ENCODE peak calls at places on chromosomes 16 and 17, in ten cellular contexts. M is A549, O is adrenal gland, Q is heart right ventricle, H is mammary epithelial cell, Z is tibial nerve, V is SK-N-SH, E is trophoblast cell, B is left ventricle myocardium inferior, X is PC-9. D is an unnamed sample.

GRCh38 chr16:30096862-30097563 is 1.0 kb upstream of the YPEL3 start:
- DNase-seq in O (no peak), B (no peak), V (no peak), M (no peak), Q (no peak), H (peak; percentile 15), E (no peak), Z (no peak), X (no peak), D (no peak)

GRCh38 chr17:17205368-17206148 is 575 bp downstream of the PLD6 start:
- DNase-seq in E (peak; percentile 90), Q (peak; percentile 51), O (peak; percentile 56), V (peak; percentile 80), B (peak; percentile 55), X (peak; percentile 68), Z (peak; percentile 36), M (peak; percentile 76), H (peak; percentile 38), D (peak; percentile 87)

GRCh38 chr17:42130310-42130936 is 7.8 kb downstream of the HSPB9 start:
- DNase-seq in H (no peak), Z (no peak), X (no peak), E (no peak), Q (no peak), M (no peak), B (no peak), O (no peak), V (no peak), D (no peak)

GRCh38 chr16:86050591-86051375 is 151.8 kb downstream of the IRF8 start:
- DNase-seq in M (no peak), H (no peak), X (no peak), O (no peak), Q (no peak), E (no peak), B (no peak), V (no peak), Z (no peak), D (no peak)

GRCh38 chr16:84044108-84044488 is 1.5 kb upstream of the SLC38A8 start:
- DNase-seq in H (no peak), O (no peak), V (peak; percentile 68), B (no peak), Q (no peak), M (peak; percentile 42), Z (no peak), E (no peak), X (no peak), D (peak; percentile 5)

GRCh38 chr17:51992864-51993413 is 165.6 kb downstream of the CA10 start:
- DNase-seq in V (peak; percentile 5), X (no peak), M (no peak), Z (no peak), H (no peak), B (no peak), Q (no peak), E (no peak), O (no peak), D (no peak)

GRCh38 chr17:19305761-19306159 is 56.8 kb downstream of the B9D1 start:
- DNase-seq in O (no peak), E (no peak), X (no peak), H (no peak), Q (no peak), Z (no peak), B (no peak), V (no peak), M (no peak), D (no peak)

GRCh38 chr16:5966004-5966403 is 868.4 kb upstream of the EEF2KMT start:
- DNase-seq in X (no peak), M (no peak), E (no peak), V (no peak), H (no peak), B (no peak), Z (no peak), Q (no peak), O (no peak), D (no peak)

GRCh38 chr17:83053779-83054451 is 25.5 kb upstream of the METRNL start:
- DNase-seq in O (no peak), Z (peak; percentile 25), B (peak; percentile 35), E (no peak), H (no peak), Q (no peak), M (no peak), V (no peak), X (no peak), D (peak; percentile 84)

GRCh38 chr17:83050651-83051422 is 28.6 kb upstream of the METRNL start:
- DNase-seq in Q (no peak), M (no peak), B (no peak), E (no peak), O (no peak), V (peak; percentile 27), X (no peak), Z (no peak), H (no peak), D (no peak)

GRCh38 chr17:83053021-83053778 is 26.2 kb upstream of the METRNL start:
- DNase-seq in Z (peak; percentile 12), O (no peak), V (no peak), E (no peak), H (no peak), B (peak; percentile 15), M (no peak), X (no peak), Q (no peak), D (peak; percentile 54)

GRCh38 chr17:83051423-83052240 is 27.8 kb upstream of the METRNL start:
- DNase-seq in V (peak; percentile 100), O (peak; percentile 97), Z (peak; percentile 95), H (peak; percentile 95), E (peak; percentile 98), X (peak; percentile 99), B (peak; percentile 97), M (peak; percentile 96), Q (peak; percentile 96), D (peak; percentile 98)

DNA sequence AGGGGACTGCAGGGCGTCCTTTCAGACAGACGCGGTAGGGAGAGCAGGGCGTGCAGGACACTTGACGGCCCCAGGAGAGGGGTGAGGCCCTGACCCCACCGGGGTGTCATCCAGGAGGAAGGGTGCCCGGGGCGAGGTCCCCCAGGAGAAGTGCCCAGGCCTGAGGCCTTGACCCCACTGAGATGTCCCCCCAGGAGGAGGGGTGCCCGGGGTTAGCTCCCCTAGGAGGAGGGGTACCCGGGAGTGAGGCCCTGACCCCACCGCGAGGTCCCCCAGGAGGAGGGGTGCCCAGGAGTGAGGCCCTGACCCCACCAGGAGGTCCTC is 27.2 kb upstream of the METRNL start:
- DNase-seq in B (no peak), H (no peak), E (no peak), X (no peak), Q (no peak), Z (peak; percentile 5), V (no peak), O (no peak), M (no peak), D (no peak)
- H3K27ac ChIP-seq in B (peak overlapping the region; percentile 89), H (peak overlapping the region; percentile 29), E (peak overlapping the region; percentile 37), X (no peak overlapping the region), Q (peak overlapping the region; percentile 93), Z (peak overlapping the region; percentile 91), V (peak overlapping the region; percentile 26), O (peak overlapping the region; percentile 92), M (peak overlapping the region; percentile 93), D (no peak overlapping the region)

DNA sequence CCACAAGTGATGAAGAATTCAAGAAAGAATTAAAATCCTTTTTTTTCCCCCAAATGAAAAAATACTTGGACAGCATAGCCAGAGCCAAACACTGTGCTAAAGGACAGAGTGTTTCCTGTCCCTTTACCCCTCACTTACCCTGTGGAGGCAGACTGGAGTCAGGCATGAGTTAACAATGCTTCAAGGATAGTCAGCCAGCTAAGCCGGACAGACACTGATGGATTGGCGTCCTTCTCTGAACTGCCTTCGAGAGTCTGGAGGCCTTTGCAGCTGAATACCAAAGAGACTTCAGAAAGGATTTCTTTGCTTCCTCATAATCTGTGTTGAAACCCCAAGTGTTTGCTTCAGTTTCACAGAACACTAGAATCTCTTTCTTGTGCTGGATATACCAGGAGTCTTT is 4.5 kb downstream of the METTL9 start:
- DNase-seq in Q (no peak), H (no peak), X (no peak), E (no peak), B (no peak), O (peak; percentile 52), Z (no peak), V (peak; percentile 19), M (no peak), D (no peak)
- H3K4me1 ChIP-seq in Q (peaks cover 80% of the 10 kb centered on the region), H (peaks cover 7% of the 10 kb centered on the region), X (peaks cover 77% of the 10 kb centered on the region), E (no peaks in the 10 kb centered on the region), B (peaks cover 62% of the 10 kb centered on the region), O (peaks cover 84% of the 10 kb centered on the region), Z (peaks cover 16% of the 10 kb centered on the region), V (peaks cover 4% of the 10 kb centered on the region), M (peaks cover 18% of the 10 kb centered on the region), D (no peaks in the 10 kb centered on the region)

GRCh38 chr16:74939688-74940087 is 45.2 kb downstream of the WDR59 start:
- DNase-seq in V (no peak), H (no peak), Z (no peak), M (no peak), X (no peak), Q (no peak), E (peak; percentile 48), O (no peak), B (no peak), D (no peak)

GRCh38 chr16:74942977-74943918 is 41.7 kb downstream of the WDR59 start:
- DNase-seq in M (no peak), H (no peak), O (no peak), Q (no peak), B (no peak), V (no peak), X (no peak), Z (no peak), E (no peak), D (no peak)

GRCh38 chr16:74949309-74949708 is 35.6 kb downstream of the WDR59 start:
- DNase-seq in H (no peak), X (no peak), V (no peak), Q (no peak), O (no peak), Z (no peak), E (no peak), M (no peak), B (no peak), D (no peak)

DNA sequence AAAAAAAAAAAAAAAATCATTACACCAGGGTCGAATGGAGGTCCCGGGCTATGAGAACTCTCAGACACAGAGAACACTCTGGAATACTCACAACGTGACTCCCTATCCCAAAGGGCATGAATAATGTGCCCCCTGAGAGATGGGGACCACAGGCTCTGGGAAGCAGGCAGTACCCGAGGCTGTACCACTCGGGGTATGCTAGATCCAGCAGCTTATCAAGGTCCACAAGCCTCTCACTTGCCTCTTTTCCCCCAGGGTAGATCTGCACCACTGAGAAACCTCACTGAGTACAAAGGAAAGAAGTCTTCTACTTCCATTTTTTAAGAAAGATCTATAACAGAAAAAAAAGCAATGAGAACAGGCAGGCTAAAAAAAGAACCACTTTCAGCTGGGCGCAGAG is 40.5 kb downstream of the WDR59 start:
- DNase-seq in H (no peak), E (no peak), Z (no peak), O (no peak), Q (no peak), B (no peak), M (no peak), V (no peak), X (no peak), D (no peak)
- H3K27ac ChIP-seq in H (no peak overlapping the region), E (no peak overlapping the region), Z (no peak overlapping the region), O (no peak overlapping the region), Q (no peak overlapping the region), B (no peak overlapping the region), M (no peak overlapping the region), V (no peak overlapping the region), X (no peak overlapping the region), D (no peak overlapping the region)

DNA sequence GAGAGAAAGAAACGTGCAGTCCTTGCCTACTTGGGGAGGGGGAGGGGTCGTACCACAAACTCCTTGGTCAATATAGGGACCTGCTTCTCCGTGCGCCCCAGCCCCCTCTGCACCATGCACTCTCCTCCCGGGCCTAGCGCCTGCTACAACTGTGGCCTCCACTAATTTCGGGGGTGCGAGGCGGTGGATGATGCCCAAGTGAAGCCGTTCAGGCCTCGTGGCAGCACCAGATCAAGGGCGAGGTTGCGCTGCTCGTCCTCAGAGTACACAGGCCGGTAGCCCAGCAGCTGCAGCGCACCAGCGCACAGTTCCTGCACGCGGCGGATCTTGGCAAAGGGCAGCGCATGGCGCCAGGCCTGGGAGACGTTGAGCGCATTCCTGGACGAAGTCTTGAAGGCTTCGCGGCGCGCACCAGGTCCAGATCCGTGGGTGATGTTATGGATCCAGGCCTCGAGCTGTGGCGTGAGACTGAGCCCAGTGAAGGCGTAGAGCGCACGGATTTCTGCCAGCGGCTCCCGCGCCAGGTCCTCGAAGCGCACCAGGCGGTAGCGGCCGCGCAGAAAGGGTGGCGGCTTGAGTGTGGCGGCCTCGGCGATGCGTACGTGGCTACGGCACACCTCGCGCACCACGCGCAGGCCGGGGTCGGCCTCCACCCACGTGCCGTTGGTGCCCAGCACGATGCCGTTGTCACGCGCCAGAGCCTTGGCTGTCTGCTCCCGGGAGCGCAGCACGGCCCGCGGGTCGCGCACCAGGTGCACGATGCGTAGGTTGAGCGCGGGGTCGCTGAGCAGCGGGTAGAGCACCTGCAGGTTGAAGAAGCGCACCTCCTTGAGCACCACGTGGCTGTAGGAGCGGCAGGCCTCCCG is 14.2 kb upstream of the TMEM170A start:
- DNase-seq in H (no peak), E (no peak), V (no peak), Z (no peak), X (no peak), M (no peak), O (no peak), B (no peak), Q (no peak), D (no peak)
- H3K4me1 ChIP-seq in H (peaks cover 38% of the 10 kb centered on the region), E (no peaks in the 10 kb centered on the region), V (no peaks in the 10 kb centered on the region), Z (no peaks in the 10 kb centered on the region), X (peaks cover 25% of the 10 kb centered on the region), M (peaks cover 8% of the 10 kb centered on the region), O (peaks cover 10% of the 10 kb centered on the region), B (no peaks in the 10 kb centered on the region), Q (no peaks in the 10 kb centered on the region), D (no peaks in the 10 kb centered on the region)

D was measured in aorta.